ENCODE peak calls at places on chromosomes 7 and 10, in five cellular contexts. K, F, N, U and E are unnamed samples.

GRCh38 chr10:44427479-44427878 is 42.6 kb upstream of the CXCL12 start:
- DNase-seq in U (no peak), K (peak; percentile 5), N (no peak), F (no peak), E (no peak)

GRCh38 chr7:47602272-47603004 is 20.5 kb upstream of the TNS3 start:
- DNase-seq in U (no peak), F (no peak), K (no peak), N (no peak), E (no peak)

GRCh38 chr7:94449151-94449725 is 54.5 kb downstream of the COL1A2 start:
- DNase-seq in N (peak; percentile 66), U (no peak), K (peak; percentile 29), F (no peak), E (peak; percentile 38)

GRCh38 chr10:110563132-110563531 is 4.4 kb upstream of the SMC3 start:
- DNase-seq in F (no peak), N (no peak), K (no peak), U (no peak), E (no peak)

GRCh38 chr10:3658766-3659165 is 126.2 kb downstream of the KLF6 start:
- DNase-seq in F (no peak), N (no peak), K (no peak), U (no peak), E (no peak)

GRCh38 chr10:90378524-90379076 is 479.2 kb downstream of the HTR7 start:
- DNase-seq in N (no peak), U (no peak), K (no peak), F (no peak), E (no peak)

GRCh38 chr10:27319752-27320561 is 79.4 kb upstream of the ACBD5 start:
- DNase-seq in K (peak; percentile 51), N (no peak), U (peak; percentile 74), F (peak; percentile 81), E (peak; percentile 26)

GRCh38 chr7:110502893-110503465 is 587.9 kb upstream of the LRRN3 start:
- DNase-seq in U (no peak), F (no peak), K (no peak), N (no peak), E (no peak)

GRCh38 chr7:42192851-42193456 is 44.1 kb downstream of the GLI3 start:
- DNase-seq in K (no peak), U (no peak), N (no peak), F (no peak), E (no peak)

GRCh38 chr10:122855745-122856144 is 10.1 kb upstream of the CUZD1 start:
- DNase-seq in F (no peak), U (no peak), N (no peak), K (no peak), E (no peak)

GRCh38 chr7:149459540-149460433 is 1.1 kb downstream of the ZNF777 start:
- DNase-seq in F (no peak), K (peak; percentile 77), U (no peak), N (peak; percentile 10), E (peak; percentile 79)

GRCh38 chr10:121833387-121833786 is 94.4 kb downstream of the ATE1 start:
- DNase-seq in N (no peak), U (no peak), K (no peak), F (no peak), E (no peak)

GRCh38 chr7:31100445-31100844 is 48.3 kb downstream of the ADCYAP1R1 start:
- DNase-seq in U (no peak), N (no peak), F (no peak), K (no peak), E (no peak)

GRCh38 chr7:33678675-33679335 is 226.5 kb upstream of the BMPER start:
- DNase-seq in U (no peak), N (no peak), F (no peak), K (no peak), E (no peak)

GRCh38 chr7:114791771-114792170 is 130.1 kb upstream of the MDFIC start:
- DNase-seq in U (no peak), K (no peak), F (no peak), N (no peak), E (no peak)

GRCh38 chr7:7104314-7104698 is 78.0 kb upstream of the C1GALT1 start:
- DNase-seq in K (no peak), F (no peak), N (no peak), U (no peak), E (no peak)

GRCh38 chr10:124138195-124138882 is 44.9 kb upstream of the CHST15 start:
- DNase-seq in K (no peak), U (peak; percentile 61), F (no peak), N (no peak), E (no peak)

GRCh38 chr7:70694357-70694908 is 437.5 kb upstream of the GALNT17 start:
- DNase-seq in K (peak; percentile 67), U (no peak), N (peak; percentile 61), F (peak; percentile 45), E (peak; percentile 70)

GRCh38 chr10:28910960-28911359 is 233.6 kb downstream of the BAMBI start:
- DNase-seq in N (no peak), F (no peak), K (no peak), U (no peak), E (no peak)

GRCh38 chr10:122849900-122850605 is 4.4 kb upstream of the CUZD1 start:
- DNase-seq in U (no peak), N (no peak), K (no peak), F (no peak), E (no peak)

GRCh38 chr10:93085272-93085859 is 11.7 kb downstream of the CYP26A1 start:
- DNase-seq in U (no peak), N (no peak), K (no peak), F (no peak), E (no peak)

GRCh38 chr10:110511734-110512449 is 14.2 kb downstream of the DUSP5 start:
- DNase-seq in N (no peak), F (no peak), U (peak; percentile 15), K (no peak), E (no peak)

GRCh38 chr7:151045262-151045661 is 3.1 kb upstream of the ASIC3 start:
- DNase-seq in N (no peak), U (no peak), K (no peak), F (no peak), E (no peak)

GRCh38 chr10:22821501-22821900 is 106.4 kb upstream of the ARMC3 start:
- DNase-seq in N (no peak), F (no peak), K (no peak), U (no peak), E (no peak)

GRCh38 chr7:81187768-81188167 is 268.9 kb upstream of the SEMA3C start:
- DNase-seq in K (no peak), N (no peak), U (no peak), F (no peak), E (no peak)

GRCh38 chr7:140672382-140673062 is at the start of gene ADCK2:
- DNase-seq in F (peak; percentile 63), K (peak; percentile 93), N (peak; percentile 85), U (peak; percentile 67), E (peak; percentile 95)

GRCh38 chr10:33703897-33704825 is 369.7 kb upstream of the NRP1 start:
- DNase-seq in K (no peak), F (no peak), N (no peak), U (no peak), E (no peak)

GRCh38 chr10:87565010-87565409 is 60.3 kb downstream of the MINPP1 start:
- DNase-seq in K (no peak), F (no peak), U (no peak), N (no peak), E (no peak)

GRCh38 chr7:151415375-151416112 is 5.7 kb upstream of the WDR86 start:
- DNase-seq in U (peak; percentile 59), N (no peak), K (no peak), F (no peak), E (no peak)

GRCh38 chr7:21580073-21580521 is 37.3 kb downstream of the DNAH11 start:
- DNase-seq in F (no peak), U (no peak), K (peak; percentile 13), N (no peak), E (peak; percentile 8)

GRCh38 chr10:124294811-124295770 is 123.6 kb downstream of the OAT start:
- DNase-seq in K (no peak), U (peak; percentile 60), F (no peak), N (no peak), E (no peak)

GRCh38 chr10:18545626-18546025 is 105.8 kb downstream of the NSUN6 start:
- DNase-seq in K (peak; percentile 0), F (no peak), U (no peak), N (no peak), E (peak; percentile 0)

GRCh38 chr7:44325181-44325671 is at the start of gene CAMK2B:
- DNase-seq in K (peak; percentile 60), F (no peak), U (no peak), N (no peak), E (peak; percentile 56)

GRCh38 chr7:17139081-17139480 is 159.4 kb upstream of the AHR start:
- DNase-seq in N (no peak), F (no peak), U (no peak), K (no peak), E (no peak)

GRCh38 chr10:13421382-13421917 is 73.4 kb upstream of the SEPHS1 start:
- DNase-seq in N (no peak), U (no peak), K (no peak), F (no peak), E (no peak)
- TF ChIP-seq CTCF in N (no peak), U (no peak), K (no peak), F (no peak), E (no peak)

DNA sequence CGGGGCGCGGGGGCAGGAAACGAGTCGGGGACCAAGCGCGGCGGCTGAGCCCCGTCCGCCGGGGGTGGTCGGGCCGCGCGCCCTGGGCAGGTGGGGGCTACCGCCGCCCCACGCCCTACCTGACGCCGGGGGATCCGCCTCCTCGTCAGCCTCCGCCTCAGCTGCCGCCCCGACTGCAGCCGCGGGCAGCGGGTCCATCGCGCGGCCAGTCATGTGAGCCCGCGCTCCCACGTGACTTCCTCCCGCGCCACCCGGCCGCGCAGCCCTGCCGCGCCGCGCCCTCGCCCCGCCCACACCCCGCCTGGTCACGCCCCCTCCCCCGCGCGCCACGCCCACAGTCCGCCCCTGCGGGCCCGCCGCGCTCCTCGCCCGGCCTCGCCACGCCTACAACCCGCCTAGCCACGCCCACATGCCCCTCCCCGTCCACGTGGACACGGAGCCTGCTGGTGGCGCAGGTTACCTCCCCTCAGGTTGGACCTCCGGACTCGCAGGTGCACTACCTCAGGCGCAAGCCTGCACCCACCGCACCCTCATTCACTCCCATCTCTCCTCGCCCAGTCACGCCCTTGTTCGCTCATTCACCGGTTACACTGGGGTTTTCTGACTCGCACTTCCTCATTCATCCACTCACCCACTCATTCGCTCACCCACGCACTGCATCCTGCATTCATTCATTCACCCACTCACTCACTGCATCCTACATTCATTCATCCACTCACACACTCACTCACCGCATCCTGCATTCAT is at the start of gene SNX8:
- DNase-seq in U (peak; percentile 93), K (peak; percentile 98), F (peak; percentile 95), N (peak; percentile 86), E (peak; percentile 98)
- TF ChIP-seq CTCF in U (no peak), K (no peak), F (no peak), N (no peak), E (no peak)

GRCh38 chr10:67079126-67079525 is 153.3 kb downstream of the LRRTM3 start:
- DNase-seq in N (no peak), K (no peak), U (no peak), F (no peak), E (no peak)
- TF ChIP-seq CTCF in N (no peak), K (no peak), U (no peak), F (no peak), E (no peak)

DNA sequence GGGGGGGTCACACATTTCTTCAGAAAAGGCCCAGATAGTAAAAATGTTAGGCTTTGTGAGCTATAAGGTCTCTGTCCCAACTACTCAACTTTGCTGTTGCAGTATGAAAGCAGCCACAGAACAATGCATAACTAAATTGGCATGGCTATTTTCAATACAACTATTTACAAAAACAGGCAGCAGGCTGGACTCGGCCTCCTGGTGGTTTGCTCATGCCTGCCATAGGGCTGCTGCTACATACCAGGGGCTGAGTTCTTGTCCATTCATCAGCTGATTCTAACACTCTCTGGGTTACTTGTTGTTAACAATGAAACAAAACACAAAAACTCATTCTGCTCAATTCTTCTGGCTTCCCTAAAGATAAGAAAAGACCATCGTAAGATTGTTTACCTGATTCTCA is 109.4 kb upstream of the ADAM12 start:
- DNase-seq in K (no peak), F (no peak), N (no peak), U (no peak), E (no peak)
- TF ChIP-seq CTCF in K (no peak), F (no peak), N (no peak), U (no peak), E (no peak)